ENCODE peak calls at places on chromosomes 11 and 22, in five cellular contexts. One of them, this sample, is unnamed.

GRCh38 chr11:102915044-102915375 is 40.2 kb upstream of the MMP12 start:
- DNase-seq in body of pancreas: no peak
- DNase-seq in fibroblast of villous mesenchyme: no peak
- DNase-seq in ovary: no peak
- DNase-seq in AG04449: no peak
- DNase-seq in this sample: no peak

GRCh38 chr22:44094751-44095302 is 70.7 kb downstream of the PARVB start:
- DNase-seq in body of pancreas: no peak
- DNase-seq in fibroblast of villous mesenchyme: no peak
- DNase-seq in ovary: no peak
- DNase-seq in AG04449: no peak
- DNase-seq in this sample: no peak

GRCh38 chr11:47270331-47271271 is 668 bp downstream of the MADD start:
- DNase-seq in body of pancreas: peak
- DNase-seq in fibroblast of villous mesenchyme: peak
- DNase-seq in ovary: no peak
- DNase-seq in AG04449: no peak
- DNase-seq in this sample: peak

GRCh38 chr22:47202819-47203553 is 440.5 kb downstream of the TBC1D22A start:
- DNase-seq in body of pancreas: no peak
- DNase-seq in fibroblast of villous mesenchyme: no peak
- DNase-seq in ovary: no peak
- DNase-seq in AG04449: no peak
- DNase-seq in this sample: no peak

GRCh38 chr22:32920032-32920628 is 118.6 kb downstream of the TIMP3 start:
- DNase-seq in body of pancreas: peak
- DNase-seq in fibroblast of villous mesenchyme: peak
- DNase-seq in ovary: peak
- DNase-seq in AG04449: no peak
- DNase-seq in this sample: peak

GRCh38 chr11:117879516-117880480 is 3.3 kb upstream of the FXYD6 start:
- DNase-seq in body of pancreas: no peak
- DNase-seq in fibroblast of villous mesenchyme: no peak
- DNase-seq in ovary: no peak
- DNase-seq in AG04449: no peak
- DNase-seq in this sample: no peak

GRCh38 chr11:68775951-68776388 is 24.6 kb upstream of the TESMIN start:
- DNase-seq in body of pancreas: no peak
- DNase-seq in fibroblast of villous mesenchyme: no peak
- DNase-seq in ovary: no peak
- DNase-seq in AG04449: no peak
- DNase-seq in this sample: no peak

GRCh38 chr11:72524711-72525110 is 90.4 kb upstream of the CLPB start:
- DNase-seq in body of pancreas: no peak
- DNase-seq in fibroblast of villous mesenchyme: no peak
- DNase-seq in ovary: no peak
- DNase-seq in AG04449: no peak
- DNase-seq in this sample: peak

GRCh38 chr11:128367573-128367972 is 219.8 kb downstream of the ETS1 start:
- DNase-seq in body of pancreas: no peak
- DNase-seq in fibroblast of villous mesenchyme: no peak
- DNase-seq in ovary: no peak
- DNase-seq in AG04449: no peak
- DNase-seq in this sample: no peak

GRCh38 chr22:41565403-41566054 is 4.7 kb downstream of the CSDC2 start:
- DNase-seq in body of pancreas: peak
- DNase-seq in fibroblast of villous mesenchyme: peak
- DNase-seq in ovary: peak
- DNase-seq in AG04449: no peak
- DNase-seq in this sample: peak

GRCh38 chr11:45765107-45765668 is 39.8 kb upstream of the SLC35C1 start:
- DNase-seq in body of pancreas: no peak
- DNase-seq in fibroblast of villous mesenchyme: no peak
- DNase-seq in ovary: no peak
- DNase-seq in AG04449: no peak
- DNase-seq in this sample: no peak

GRCh38 chr22:37165940-37166674 is 16.4 kb upstream of the IL2RB start:
- DNase-seq in body of pancreas: no peak
- DNase-seq in fibroblast of villous mesenchyme: no peak
- DNase-seq in ovary: no peak
- DNase-seq in AG04449: no peak
- DNase-seq in this sample: no peak

GRCh38 chr22:37165066-37165465 is 15.3 kb upstream of the IL2RB start:
- DNase-seq in body of pancreas: no peak
- DNase-seq in fibroblast of villous mesenchyme: no peak
- DNase-seq in ovary: no peak
- DNase-seq in AG04449: no peak
- DNase-seq in this sample: no peak

GRCh38 chr22:37167176-37167980 is 17.7 kb upstream of the IL2RB start:
- DNase-seq in body of pancreas: no peak
- DNase-seq in fibroblast of villous mesenchyme: no peak
- DNase-seq in ovary: no peak
- DNase-seq in AG04449: no peak
- DNase-seq in this sample: no peak

GRCh38 chr22:37167981-37168647 is 18.4 kb upstream of the IL2RB start:
- DNase-seq in body of pancreas: no peak
- DNase-seq in fibroblast of villous mesenchyme: no peak
- DNase-seq in ovary: no peak
- DNase-seq in AG04449: no peak
- DNase-seq in this sample: no peak

GRCh38 chr22:37166675-37167066 is 17.0 kb upstream of the IL2RB start:
- DNase-seq in body of pancreas: peak
- DNase-seq in fibroblast of villous mesenchyme: peak
- DNase-seq in ovary: peak
- DNase-seq in AG04449: no peak
- DNase-seq in this sample: peak
- TF ChIP-seq CTCF in body of pancreas: peak
- TF ChIP-seq CTCF in fibroblast of villous mesenchyme: peak
- TF ChIP-seq CTCF in ovary: peak
- TF ChIP-seq CTCF in AG04449: peak
- TF ChIP-seq CTCF in this sample: peak

GRCh38 chr11:108199446-108200321 is 22.8 kb downstream of the NPAT start:
- DNase-seq in body of pancreas: peak
- DNase-seq in fibroblast of villous mesenchyme: peak
- DNase-seq in ovary: no peak
- DNase-seq in AG04449: peak
- DNase-seq in this sample: peak
- H3K4me3 ChIP-seq in body of pancreas: no peak
- H3K4me3 ChIP-seq in fibroblast of villous mesenchyme: no peak
- H3K4me3 ChIP-seq in ovary: no peak
- H3K4me3 ChIP-seq in AG04449: no peak
- H3K4me3 ChIP-seq in this sample: no peak

DNA sequence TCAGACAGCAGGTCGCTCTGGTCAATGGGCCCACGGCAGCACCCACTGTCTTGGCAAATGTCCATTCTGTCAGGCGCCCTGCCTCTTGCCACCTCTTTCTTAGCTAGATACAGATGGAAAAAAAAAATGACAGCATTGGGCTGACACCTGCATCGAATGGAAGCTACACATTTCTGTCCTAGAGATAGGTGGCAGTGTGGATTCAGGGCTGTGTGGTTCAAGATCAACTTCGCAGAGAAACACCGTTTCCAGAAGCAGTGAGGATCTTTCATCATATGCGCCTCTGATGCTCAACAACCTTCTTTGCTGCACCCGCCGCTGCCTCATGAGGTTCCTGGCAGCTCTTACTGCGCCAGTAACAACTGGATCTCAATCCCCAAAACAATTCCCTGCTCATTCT is 236.3 kb downstream of the KIRREL3 start:
- DNase-seq in body of pancreas: no peak
- DNase-seq in fibroblast of villous mesenchyme: no peak
- DNase-seq in ovary: no peak
- DNase-seq in AG04449: no peak
- DNase-seq in this sample: no peak
- TF ChIP-seq CTCF in body of pancreas: no peak
- TF ChIP-seq CTCF in fibroblast of villous mesenchyme: no peak
- TF ChIP-seq CTCF in ovary: no peak
- TF ChIP-seq CTCF in AG04449: no peak
- TF ChIP-seq CTCF in this sample: no peak

GRCh38 chr11:64629796-64630562 is 39.0 kb downstream of the SLC22A12 start:
- DNase-seq in body of pancreas: peak
- DNase-seq in fibroblast of villous mesenchyme: no peak
- DNase-seq in ovary: no peak
- DNase-seq in AG04449: no peak
- DNase-seq in this sample: no peak
- H3K4me3 ChIP-seq in body of pancreas: no peak
- H3K4me3 ChIP-seq in fibroblast of villous mesenchyme: no peak
- H3K4me3 ChIP-seq in ovary: no peak
- H3K4me3 ChIP-seq in AG04449: no peak
- H3K4me3 ChIP-seq in this sample: no peak

DNA sequence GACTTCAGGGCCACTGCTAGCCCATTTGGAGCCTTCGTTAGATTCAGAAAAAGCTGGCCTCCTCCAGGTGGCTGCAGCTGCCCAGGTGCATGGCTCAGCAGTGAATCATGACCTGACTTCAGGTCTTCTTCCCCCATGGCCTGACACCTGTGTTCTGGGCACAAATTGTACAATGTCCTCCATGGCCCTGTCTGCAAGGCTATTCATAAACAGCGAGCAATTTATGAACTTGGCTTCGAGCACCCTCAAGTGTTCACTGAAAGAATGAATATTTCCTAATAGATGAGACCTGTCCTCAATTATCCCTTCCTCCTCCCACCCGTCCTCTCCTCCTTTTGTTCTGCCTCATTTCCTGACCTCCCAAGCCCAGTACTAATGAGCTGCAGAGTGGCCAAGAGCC is 12.2 kb upstream of the VPS37C start:
- DNase-seq in body of pancreas: peak
- DNase-seq in fibroblast of villous mesenchyme: peak
- DNase-seq in ovary: no peak
- DNase-seq in AG04449: no peak
- DNase-seq in this sample: peak
- TF ChIP-seq CTCF in body of pancreas: peak
- TF ChIP-seq CTCF in fibroblast of villous mesenchyme: peak
- TF ChIP-seq CTCF in ovary: peak
- TF ChIP-seq CTCF in AG04449: no peak
- TF ChIP-seq CTCF in this sample: peak

GRCh38 chr11:79768343-79768742 is 327.5 kb upstream of the TENM4 start:
- DNase-seq in body of pancreas: no peak
- DNase-seq in fibroblast of villous mesenchyme: no peak
- DNase-seq in ovary: no peak
- DNase-seq in AG04449: no peak
- DNase-seq in this sample: no peak
- H3K4me3 ChIP-seq in body of pancreas: no peak
- H3K4me3 ChIP-seq in fibroblast of villous mesenchyme: no peak
- H3K4me3 ChIP-seq in ovary: no peak
- H3K4me3 ChIP-seq in AG04449: no peak
- H3K4me3 ChIP-seq in this sample: no peak

GRCh38 chr11:119583585-119583984 is 145.4 kb downstream of the NECTIN1 start:
- DNase-seq in body of pancreas: no peak
- DNase-seq in fibroblast of villous mesenchyme: no peak
- DNase-seq in ovary: no peak
- DNase-seq in AG04449: no peak
- DNase-seq in this sample: peak
- TF ChIP-seq CTCF in body of pancreas: no peak
- TF ChIP-seq CTCF in fibroblast of villous mesenchyme: no peak
- TF ChIP-seq CTCF in ovary: no peak
- TF ChIP-seq CTCF in AG04449: no peak
- TF ChIP-seq CTCF in this sample: peak